ENCODE peak calls at places on chromosome 16, in six cellular contexts. One of them, this sample, is unnamed.

GRCh38 chr16:66678314-66678713 is 18.2 kb downstream of the CMTM4 start:
- DNase-seq in cardiac fibroblast: no peak
- DNase-seq in NCI-H1105: no peak
- DNase-seq in adrenal gland: no peak
- DNase-seq in coronary artery: no peak
- DNase-seq in CD8-positive, alpha-beta T cell: no peak
- DNase-seq in this sample: no peak

GRCh38 chr16:31008154-31008950 is 2.1 kb downstream of the STX1B start:
- DNase-seq in CD8-positive, alpha-beta T cell: no peak
- DNase-seq in coronary artery: no peak
- DNase-seq in cardiac fibroblast: peak
- DNase-seq in NCI-H1105: no peak
- DNase-seq in adrenal gland: no peak
- DNase-seq in this sample: no peak

GRCh38 chr16:49586466-49586865 is 212.9 kb downstream of the C16orf78 start:
- DNase-seq in cardiac fibroblast: no peak
- DNase-seq in NCI-H1105: no peak
- DNase-seq in adrenal gland: no peak
- DNase-seq in CD8-positive, alpha-beta T cell: no peak
- DNase-seq in coronary artery: no peak
- DNase-seq in this sample: no peak

GRCh38 chr16:47467501-47467900 is 6.4 kb downstream of the PHKB start:
- DNase-seq in CD8-positive, alpha-beta T cell: no peak
- DNase-seq in coronary artery: no peak
- DNase-seq in adrenal gland: no peak
- DNase-seq in NCI-H1105: no peak
- DNase-seq in cardiac fibroblast: no peak
- DNase-seq in this sample: no peak

GRCh38 chr16:6204941-6205340 is 1107.3 kb upstream of the EEF2KMT start:
- DNase-seq in CD8-positive, alpha-beta T cell: no peak
- DNase-seq in NCI-H1105: no peak
- DNase-seq in coronary artery: no peak
- DNase-seq in adrenal gland: no peak
- DNase-seq in cardiac fibroblast: no peak
- DNase-seq in this sample: no peak

GRCh38 chr16:3822366-3823045 is 58.0 kb downstream of the CREBBP start:
- DNase-seq in NCI-H1105: no peak
- DNase-seq in CD8-positive, alpha-beta T cell: no peak
- DNase-seq in coronary artery: no peak
- DNase-seq in adrenal gland: no peak
- DNase-seq in cardiac fibroblast: peak
- DNase-seq in this sample: no peak

GRCh38 chr16:65763640-65764305 is 602.7 kb upstream of the CDH5 start:
- DNase-seq in coronary artery: no peak
- DNase-seq in adrenal gland: no peak
- DNase-seq in CD8-positive, alpha-beta T cell: no peak
- DNase-seq in NCI-H1105: no peak
- DNase-seq in cardiac fibroblast: no peak
- DNase-seq in this sample: no peak

GRCh38 chr16:81431554-81432353 is 12.9 kb upstream of the CMIP start:
- DNase-seq in cardiac fibroblast: peak
- DNase-seq in CD8-positive, alpha-beta T cell: no peak
- DNase-seq in adrenal gland: peak
- DNase-seq in coronary artery: no peak
- DNase-seq in NCI-H1105: no peak
- DNase-seq in this sample: no peak

GRCh38 chr16:70152578-70153302 is 20.8 kb upstream of the CLEC18C start:
- DNase-seq in adrenal gland: no peak
- DNase-seq in cardiac fibroblast: no peak
- DNase-seq in CD8-positive, alpha-beta T cell: peak
- DNase-seq in NCI-H1105: no peak
- DNase-seq in coronary artery: no peak
- DNase-seq in this sample: no peak

GRCh38 chr16:75053791-75054555 is 55.1 kb downstream of the ZNRF1 start:
- DNase-seq in NCI-H1105: peak
- DNase-seq in cardiac fibroblast: no peak
- DNase-seq in coronary artery: no peak
- DNase-seq in adrenal gland: peak
- DNase-seq in CD8-positive, alpha-beta T cell: no peak
- DNase-seq in this sample: no peak

GRCh38 chr16:83164816-83165215 is 538.0 kb downstream of the CDH13 start:
- DNase-seq in coronary artery: no peak
- DNase-seq in CD8-positive, alpha-beta T cell: no peak
- DNase-seq in adrenal gland: no peak
- DNase-seq in cardiac fibroblast: no peak
- DNase-seq in NCI-H1105: no peak
- DNase-seq in this sample: no peak

GRCh38 chr16:50213939-50214519 is 52.3 kb upstream of the ADCY7 start:
- DNase-seq in cardiac fibroblast: peak
- DNase-seq in NCI-H1105: peak
- DNase-seq in CD8-positive, alpha-beta T cell: no peak
- DNase-seq in adrenal gland: no peak
- DNase-seq in coronary artery: no peak
- DNase-seq in this sample: no peak

GRCh38 chr16:275786-276232 is at the start of gene RGS11:
- DNase-seq in adrenal gland: no peak
- DNase-seq in CD8-positive, alpha-beta T cell: no peak
- DNase-seq in coronary artery: no peak
- DNase-seq in cardiac fibroblast: no peak
- DNase-seq in NCI-H1105: no peak
- DNase-seq in this sample: no peak

GRCh38 chr16:57029161-57030160 is 40.1 kb downstream of the NLRC5 start:
- DNase-seq in cardiac fibroblast: peak
- DNase-seq in adrenal gland: no peak
- DNase-seq in CD8-positive, alpha-beta T cell: no peak
- DNase-seq in NCI-H1105: no peak
- DNase-seq in coronary artery: no peak
- DNase-seq in this sample: peak

GRCh38 chr16:54649846-54650245 is 280.8 kb upstream of the IRX5 start:
- DNase-seq in cardiac fibroblast: no peak
- DNase-seq in CD8-positive, alpha-beta T cell: no peak
- DNase-seq in coronary artery: no peak
- DNase-seq in NCI-H1105: no peak
- DNase-seq in adrenal gland: no peak
- DNase-seq in this sample: no peak

GRCh38 chr16:71846443-71846842 is 667 bp downstream of the ATXN1L start:
- DNase-seq in coronary artery: no peak
- DNase-seq in cardiac fibroblast: peak
- DNase-seq in NCI-H1105: no peak
- DNase-seq in adrenal gland: peak
- DNase-seq in CD8-positive, alpha-beta T cell: peak
- DNase-seq in this sample: no peak

GRCh38 chr16:28910046-28911031 is 14.7 kb downstream of the RABEP2 start:
- DNase-seq in NCI-H1105: peak
- DNase-seq in cardiac fibroblast: no peak
- DNase-seq in adrenal gland: no peak
- DNase-seq in coronary artery: no peak
- DNase-seq in CD8-positive, alpha-beta T cell: no peak
- DNase-seq in this sample: no peak

GRCh38 chr16:79600636-79601091 is at the start of gene MAF:
- DNase-seq in CD8-positive, alpha-beta T cell: peak
- DNase-seq in adrenal gland: peak
- DNase-seq in coronary artery: peak
- DNase-seq in cardiac fibroblast: peak
- DNase-seq in NCI-H1105: peak
- DNase-seq in this sample: peak

GRCh38 chr16:73124097-73124652 is 76.2 kb upstream of the ZFHX3 start:
- DNase-seq in coronary artery: no peak
- DNase-seq in CD8-positive, alpha-beta T cell: no peak
- DNase-seq in cardiac fibroblast: peak
- DNase-seq in adrenal gland: no peak
- DNase-seq in NCI-H1105: no peak
- DNase-seq in this sample: no peak

GRCh38 chr16:13961099-13961811 is 41.3 kb downstream of the ERCC4 start:
- DNase-seq in coronary artery: no peak
- DNase-seq in cardiac fibroblast: peak
- DNase-seq in adrenal gland: no peak
- DNase-seq in CD8-positive, alpha-beta T cell: no peak
- DNase-seq in NCI-H1105: no peak
- DNase-seq in this sample: no peak

GRCh38 chr16:30758988-30759461 is 2.8 kb downstream of the CFAP119 start:
- DNase-seq in CD8-positive, alpha-beta T cell: no peak
- DNase-seq in adrenal gland: peak
- DNase-seq in NCI-H1105: no peak
- DNase-seq in cardiac fibroblast: no peak
- DNase-seq in coronary artery: no peak
- DNase-seq in this sample: no peak

GRCh38 chr16:3027983-3028715 is 4.3 kb downstream of the THOC6 start:
- DNase-seq in coronary artery: no peak
- DNase-seq in adrenal gland: peak
- DNase-seq in NCI-H1105: peak
- DNase-seq in cardiac fibroblast: peak
- DNase-seq in CD8-positive, alpha-beta T cell: peak
- DNase-seq in this sample: no peak

GRCh38 chr16:4455081-4455480 is 19.3 kb downstream of the NMRAL1 start:
- DNase-seq in CD8-positive, alpha-beta T cell: no peak
- DNase-seq in cardiac fibroblast: no peak
- DNase-seq in coronary artery: no peak
- DNase-seq in adrenal gland: no peak
- DNase-seq in NCI-H1105: no peak
- DNase-seq in this sample: no peak

GRCh38 chr16:29824589-29825144 is 4.4 kb downstream of the MVP start:
- DNase-seq in coronary artery: no peak
- DNase-seq in CD8-positive, alpha-beta T cell: no peak
- DNase-seq in NCI-H1105: no peak
- DNase-seq in cardiac fibroblast: peak
- DNase-seq in adrenal gland: peak
- DNase-seq in this sample: no peak

GRCh38 chr16:88431651-88432050 is 21.4 kb upstream of the ZFPM1 start:
- DNase-seq in cardiac fibroblast: no peak
- DNase-seq in coronary artery: no peak
- DNase-seq in NCI-H1105: no peak
- DNase-seq in CD8-positive, alpha-beta T cell: no peak
- DNase-seq in adrenal gland: no peak
- DNase-seq in this sample: no peak

GRCh38 chr16:86092586-86093480 is 193.9 kb downstream of the IRF8 start:
- DNase-seq in adrenal gland: no peak
- DNase-seq in CD8-positive, alpha-beta T cell: no peak
- DNase-seq in cardiac fibroblast: no peak
- DNase-seq in coronary artery: no peak
- DNase-seq in NCI-H1105: no peak
- DNase-seq in this sample: no peak

GRCh38 chr16:16133943-16134604 is 89.2 kb downstream of the ABCC6 start:
- DNase-seq in coronary artery: no peak
- DNase-seq in NCI-H1105: no peak
- DNase-seq in CD8-positive, alpha-beta T cell: no peak
- DNase-seq in adrenal gland: no peak
- DNase-seq in cardiac fibroblast: no peak
- DNase-seq in this sample: no peak